ENCODE peak calls at places on chromosomes 6 and 20, in ten cellular contexts. B, Y, X, O, I, M, J, R, D and S are unnamed samples.

GRCh38 chr20:31698803-31699718 is 23.6 kb downstream of the BCL2L1 start:
- DNase-seq in B (peak; percentile 86), Y (no peak), X (no peak), O (no peak), I (peak; percentile 79), M (no peak), J (peak; percentile 80), R (peak; percentile 68), D (peak; percentile 89), S (no peak)

GRCh38 chr6:149580880-149581279 is 14.7 kb downstream of the GINM1 start:
- DNase-seq in B (no peak), Y (no peak), X (no peak), O (no peak), I (no peak), M (no peak), J (no peak), R (no peak), D (no peak), S (no peak)

GRCh38 chr20:48722737-48723191 is 105.0 kb downstream of the PREX1 start:
- DNase-seq in B (peak; percentile 71), Y (no peak), X (no peak), O (no peak), I (no peak), M (no peak), J (peak; percentile 48), R (no peak), D (no peak), S (peak; percentile 37)

GRCh38 chr6:47440722-47441121 is 36.9 kb upstream of the CD2AP start:
- DNase-seq in B (no peak), Y (no peak), X (no peak), O (no peak), I (no peak), M (no peak), J (no peak), R (no peak), D (no peak), S (no peak)

GRCh38 chr20:51366155-51366886 is 176.2 kb downstream of the NFATC2 start:
- DNase-seq in B (peak; percentile 79), Y (no peak), X (peak; percentile 68), O (no peak), I (peak; percentile 57), M (no peak), J (peak; percentile 43), R (peak; percentile 26), D (peak; percentile 62), S (no peak)

GRCh38 chr20:1187605-1188171 is 2.9 kb upstream of the TMEM74B start:
- DNase-seq in B (no peak), Y (no peak), X (no peak), O (no peak), I (no peak), M (no peak), J (no peak), R (no peak), D (no peak), S (no peak)

GRCh38 chr20:63087236-63087871 is 80.6 kb upstream of the BHLHE23 start:
- DNase-seq in B (no peak), Y (no peak), X (peak; percentile 2), O (peak; percentile 38), I (no peak), M (no peak), J (no peak), R (no peak), D (no peak), S (no peak)

GRCh38 chr20:38166707-38167233 is 1.7 kb upstream of the TGM2 start:
- DNase-seq in B (no peak), Y (no peak), X (no peak), O (no peak), I (no peak), M (no peak), J (no peak), R (no peak), D (no peak), S (no peak)

GRCh38 chr20:7859371-7859802 is 80.9 kb downstream of the HAO1 start:
- DNase-seq in B (no peak), Y (peak; percentile 45), X (no peak), O (no peak), I (no peak), M (no peak), J (peak; percentile 20), R (no peak), D (peak; percentile 54), S (no peak)

GRCh38 chr20:53838311-53838873 is 232.0 kb downstream of the BCAS1 start:
- DNase-seq in B (no peak), Y (no peak), X (no peak), O (peak; percentile 78), I (no peak), M (no peak), J (no peak), R (peak; percentile 89), D (no peak), S (no peak)

GRCh38 chr6:3259491-3259958 is 778 bp downstream of the PSMG4 start:
- DNase-seq in B (no peak), Y (peak; percentile 51), X (peak; percentile 33), O (no peak), I (no peak), M (peak; percentile 34), J (peak; percentile 51), R (peak; percentile 66), D (peak; percentile 73), S (peak; percentile 27)

GRCh38 chr6:84052204-84052882 is 18.8 kb downstream of the MRAP2 start:
- DNase-seq in B (peak; percentile 69), Y (peak; percentile 86), X (peak; percentile 69), O (no peak), I (no peak), M (no peak), J (peak; percentile 35), R (no peak), D (peak; percentile 79), S (no peak)

GRCh38 chr6:3109755-3110154 is 8.8 kb upstream of the BPHL start:
- DNase-seq in B (no peak), Y (no peak), X (no peak), O (no peak), I (no peak), M (no peak), J (no peak), R (no peak), D (no peak), S (no peak)

GRCh38 chr6:130558131-130558530 is 192.3 kb downstream of the TMEM200A start:
- DNase-seq in B (no peak), Y (no peak), X (no peak), O (no peak), I (no peak), M (no peak), J (no peak), R (no peak), D (no peak), S (no peak)

GRCh38 chr6:61606500-61606899 is 679.5 kb downstream of the KHDRBS2 start:
- DNase-seq in B (no peak), Y (no peak), X (no peak), O (no peak), I (no peak), M (no peak), J (no peak), R (no peak), D (no peak), S (no peak)

GRCh38 chr6:40411881-40412280 is 175.3 kb downstream of the LRFN2 start:
- DNase-seq in B (no peak), Y (no peak), X (no peak), O (no peak), I (no peak), M (no peak), J (no peak), R (no peak), D (peak; percentile 70), S (no peak)

GRCh38 chr6:136037885-136038460 is 186.5 kb downstream of the PDE7B start:
- DNase-seq in B (no peak), Y (no peak), X (peak; percentile 47), O (no peak), I (no peak), M (no peak), J (no peak), R (no peak), D (no peak), S (no peak)

GRCh38 chr20:19407731-19408130 is 195.3 kb downstream of the SLC24A3 start:
- DNase-seq in B (no peak), Y (no peak), X (no peak), O (peak; percentile 66), I (no peak), M (no peak), J (no peak), R (no peak), D (no peak), S (no peak)

GRCh38 chr6:3013486-3013885 is 13.8 kb downstream of the NQO2 start:
- DNase-seq in B (no peak), Y (no peak), X (peak; percentile 31), O (no peak), I (peak; percentile 60), M (no peak), J (no peak), R (no peak), D (peak; percentile 71), S (no peak)

GRCh38 chr6:159830481-159831372 is 30.7 kb downstream of the PNLDC1 start:
- DNase-seq in B (no peak), Y (no peak), X (no peak), O (no peak), I (no peak), M (no peak), J (no peak), R (no peak), D (no peak), S (no peak)
- H3K4me1 ChIP-seq in B (peaks cover 38% of the 10 kb centered on the region), Y (no peaks in the 10 kb centered on the region), X (peaks cover 17% of the 10 kb centered on the region), O (no peaks in the 10 kb centered on the region), I (peaks cover 1% of the 10 kb centered on the region), M (no peaks in the 10 kb centered on the region), J (peaks cover 12% of the 10 kb centered on the region), R (no peaks in the 10 kb centered on the region), D (no peaks in the 10 kb centered on the region), S (peaks cover 30% of the 10 kb centered on the region)

GRCh38 chr6:18261877-18262276 is 2.5 kb downstream of the DEK start:
- DNase-seq in B (no peak), Y (peak; percentile 44), X (no peak), O (no peak), I (no peak), M (no peak), J (no peak), R (no peak), D (no peak), S (no peak)
- H3K4me3 ChIP-seq in B (no peak overlapping the region), Y (peak overlapping the region; percentile 97), X (no peak overlapping the region), O (no peak overlapping the region), I (no peak overlapping the region), M (no peak overlapping the region), J (no peak overlapping the region), R (no peak overlapping the region), D (no peak overlapping the region), S (no peak overlapping the region)

DNA sequence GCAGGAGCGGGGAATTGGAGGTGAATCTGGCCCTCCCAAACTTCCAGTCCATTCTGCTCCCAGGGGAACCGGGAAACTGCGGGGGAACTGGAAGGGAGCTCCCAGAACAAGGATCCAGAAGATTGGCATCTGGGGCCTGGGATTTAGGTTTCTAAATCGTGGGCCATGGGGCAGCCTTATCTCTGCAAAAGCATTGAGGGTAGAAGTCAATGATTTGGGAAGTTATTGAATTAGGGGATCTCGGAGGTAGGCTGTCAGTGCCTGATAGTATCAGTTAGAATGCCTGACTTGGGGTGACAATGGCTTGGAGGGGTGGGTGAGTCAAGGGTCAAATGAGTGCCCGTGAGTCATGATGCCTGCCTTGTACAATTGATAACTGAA is 45.2 kb downstream of the HNF4A start:
- DNase-seq in B (no peak), Y (no peak), X (no peak), O (no peak), I (no peak), M (no peak), J (no peak), R (peak; percentile 35), D (no peak), S (no peak)
- H3K4me1 ChIP-seq in B (no peaks in the 10 kb centered on the region), Y (no peaks in the 10 kb centered on the region), X (no peaks in the 10 kb centered on the region), O (peaks cover 92% of the 10 kb centered on the region), I (no peaks in the 10 kb centered on the region), M (no peaks in the 10 kb centered on the region), J (peaks cover 36% of the 10 kb centered on the region), R (no peaks in the 10 kb centered on the region), D (no peaks in the 10 kb centered on the region), S (no peaks in the 10 kb centered on the region)

GRCh38 chr20:52763321-52763853 is 208.8 kb upstream of the TSHZ2 start:
- DNase-seq in B (no peak), Y (no peak), X (no peak), O (no peak), I (no peak), M (no peak), J (no peak), R (no peak), D (no peak), S (no peak)
- H3K4me3 ChIP-seq in B (no peak overlapping the region), Y (no peak overlapping the region), X (no peak overlapping the region), O (no peak overlapping the region), I (no peak overlapping the region), M (no peak overlapping the region), J (no peak overlapping the region), R (no peak overlapping the region), D (no peak overlapping the region), S (no peak overlapping the region)